ENCODE peak calls at places on chromosomes 2 and 18, in eight cellular contexts. One of them, this sample, is unnamed.
A peak's percentile ranks its signal among the peaks of the same experiment; 100 is the strongest.

GRCh38 chr2:219442206-219443015 is 7.8 kb downstream of the SPEG start:
- DNase-seq in A549: no peak
- DNase-seq in hepatocyte: no peak
- DNase-seq in adrenal gland: no peak
- DNase-seq in psoas muscle: peak; percentile 5
- DNase-seq in mammary epithelial cell: no peak
- DNase-seq in astrocyte: no peak
- DNase-seq in coronary artery: no peak
- DNase-seq in this sample: peak; percentile 34

GRCh38 chr2:184449760-184450159 is 148.6 kb upstream of the ZNF804A start:
- DNase-seq in coronary artery: no peak
- DNase-seq in astrocyte: no peak
- DNase-seq in psoas muscle: no peak
- DNase-seq in adrenal gland: no peak
- DNase-seq in A549: no peak
- DNase-seq in hepatocyte: no peak
- DNase-seq in mammary epithelial cell: no peak
- DNase-seq in this sample: no peak

GRCh38 chr2:218406949-218407703 is 7.5 kb downstream of the CTDSP1 start:
- DNase-seq in hepatocyte: peak; percentile 50
- DNase-seq in A549: no peak
- DNase-seq in mammary epithelial cell: peak; percentile 48
- DNase-seq in coronary artery: peak; percentile 83
- DNase-seq in psoas muscle: peak; percentile 72
- DNase-seq in astrocyte: peak; percentile 49
- DNase-seq in adrenal gland: peak; percentile 92
- DNase-seq in this sample: peak; percentile 17

GRCh38 chr2:240288087-240288521 is 147.4 kb upstream of the GPC1 start:
- DNase-seq in A549: no peak
- DNase-seq in adrenal gland: no peak
- DNase-seq in astrocyte: no peak
- DNase-seq in hepatocyte: no peak
- DNase-seq in mammary epithelial cell: no peak
- DNase-seq in coronary artery: peak; percentile 55
- DNase-seq in psoas muscle: no peak
- DNase-seq in this sample: no peak

GRCh38 chr2:112827786-112828185 is 8.8 kb downstream of the IL1B start:
- DNase-seq in adrenal gland: no peak
- DNase-seq in coronary artery: no peak
- DNase-seq in astrocyte: no peak
- DNase-seq in mammary epithelial cell: no peak
- DNase-seq in psoas muscle: no peak
- DNase-seq in hepatocyte: no peak
- DNase-seq in A549: no peak
- DNase-seq in this sample: no peak

GRCh38 chr2:120735750-120736170 is at the start of gene GLI2:
- DNase-seq in astrocyte: peak; percentile 77
- DNase-seq in coronary artery: peak; percentile 83
- DNase-seq in mammary epithelial cell: peak; percentile 71
- DNase-seq in psoas muscle: peak; percentile 74
- DNase-seq in A549: peak; percentile 61
- DNase-seq in adrenal gland: peak; percentile 80
- DNase-seq in hepatocyte: peak; percentile 92
- DNase-seq in this sample: peak; percentile 65

GRCh38 chr2:159799833-159800232 is 1.8 kb upstream of the CD302 start:
- DNase-seq in psoas muscle: no peak
- DNase-seq in mammary epithelial cell: no peak
- DNase-seq in adrenal gland: no peak
- DNase-seq in astrocyte: no peak
- DNase-seq in coronary artery: no peak
- DNase-seq in hepatocyte: no peak
- DNase-seq in A549: no peak
- DNase-seq in this sample: no peak

GRCh38 chr18:12121175-12122095 is 27.8 kb downstream of the ANKRD62 start:
- DNase-seq in A549: no peak
- DNase-seq in mammary epithelial cell: no peak
- DNase-seq in adrenal gland: no peak
- DNase-seq in hepatocyte: peak; percentile 28
- DNase-seq in psoas muscle: no peak
- DNase-seq in astrocyte: no peak
- DNase-seq in coronary artery: no peak
- DNase-seq in this sample: no peak

GRCh38 chr2:189393440-189394111 is 47.7 kb upstream of the WDR75 start:
- DNase-seq in mammary epithelial cell: peak; percentile 95
- DNase-seq in hepatocyte: peak; percentile 33
- DNase-seq in adrenal gland: no peak
- DNase-seq in coronary artery: no peak
- DNase-seq in A549: no peak
- DNase-seq in psoas muscle: no peak
- DNase-seq in astrocyte: peak; percentile 98
- DNase-seq in this sample: peak; percentile 78

GRCh38 chr2:234725528-234726264 is 226.1 kb upstream of the SH3BP4 start:
- DNase-seq in A549: no peak
- DNase-seq in astrocyte: peak; percentile 19
- DNase-seq in hepatocyte: no peak
- DNase-seq in mammary epithelial cell: peak; percentile 34
- DNase-seq in adrenal gland: no peak
- DNase-seq in psoas muscle: no peak
- DNase-seq in coronary artery: no peak
- DNase-seq in this sample: no peak

GRCh38 chr2:15640291-15640711 is 48.6 kb downstream of the DDX1 start:
- DNase-seq in coronary artery: no peak
- DNase-seq in A549: no peak
- DNase-seq in adrenal gland: no peak
- DNase-seq in psoas muscle: no peak
- DNase-seq in astrocyte: peak; percentile 76
- DNase-seq in hepatocyte: peak; percentile 56
- DNase-seq in mammary epithelial cell: peak; percentile 63
- DNase-seq in this sample: peak; percentile 74

GRCh38 chr2:190786404-190787166 is 94.0 kb upstream of the GLS start:
- DNase-seq in adrenal gland: peak; percentile 83
- DNase-seq in A549: no peak
- DNase-seq in psoas muscle: no peak
- DNase-seq in coronary artery: no peak
- DNase-seq in astrocyte: no peak
- DNase-seq in hepatocyte: no peak
- DNase-seq in mammary epithelial cell: peak; percentile 51
- DNase-seq in this sample: no peak

GRCh38 chr2:164816900-164817299 is 24.7 kb downstream of the COBLL1 start:
- DNase-seq in mammary epithelial cell: no peak
- DNase-seq in coronary artery: no peak
- DNase-seq in adrenal gland: no peak
- DNase-seq in A549: no peak
- DNase-seq in psoas muscle: no peak
- DNase-seq in hepatocyte: no peak
- DNase-seq in astrocyte: no peak
- DNase-seq in this sample: no peak

GRCh38 chr18:22827741-22828140 is 105.4 kb upstream of the RBBP8 start:
- DNase-seq in psoas muscle: no peak
- DNase-seq in astrocyte: no peak
- DNase-seq in mammary epithelial cell: no peak
- DNase-seq in hepatocyte: no peak
- DNase-seq in adrenal gland: no peak
- DNase-seq in A549: no peak
- DNase-seq in coronary artery: no peak
- DNase-seq in this sample: no peak

GRCh38 chr18:46250084-46250811 is 146.1 kb downstream of the HAUS1 start:
- DNase-seq in A549: no peak
- DNase-seq in astrocyte: peak; percentile 90
- DNase-seq in adrenal gland: no peak
- DNase-seq in coronary artery: no peak
- DNase-seq in mammary epithelial cell: peak; percentile 95
- DNase-seq in hepatocyte: peak; percentile 75
- DNase-seq in psoas muscle: no peak
- DNase-seq in this sample: peak; percentile 46

GRCh38 chr2:165857881-165858280 is 63.8 kb upstream of the GALNT3 start:
- DNase-seq in A549: no peak
- DNase-seq in adrenal gland: no peak
- DNase-seq in mammary epithelial cell: no peak
- DNase-seq in psoas muscle: no peak
- DNase-seq in hepatocyte: no peak
- DNase-seq in coronary artery: no peak
- DNase-seq in astrocyte: no peak
- DNase-seq in this sample: no peak

GRCh38 chr2:241558532-241559488 is at the start of gene BOK:
- DNase-seq in A549: peak; percentile 76
- DNase-seq in hepatocyte: peak; percentile 77
- DNase-seq in mammary epithelial cell: peak; percentile 59
- DNase-seq in psoas muscle: peak; percentile 70
- DNase-seq in adrenal gland: peak; percentile 71
- DNase-seq in astrocyte: peak; percentile 74
- DNase-seq in coronary artery: peak; percentile 85
- DNase-seq in this sample: peak; percentile 76

GRCh38 chr2:103292570-103293265 is 530.9 kb downstream of the TMEM182 start:
- DNase-seq in adrenal gland: no peak
- DNase-seq in astrocyte: no peak
- DNase-seq in hepatocyte: no peak
- DNase-seq in coronary artery: no peak
- DNase-seq in A549: no peak
- DNase-seq in mammary epithelial cell: no peak
- DNase-seq in psoas muscle: no peak
- DNase-seq in this sample: no peak

GRCh38 chr2:43818761-43819160 is 19.9 kb downstream of the ABCG5 start:
- DNase-seq in coronary artery: no peak
- DNase-seq in mammary epithelial cell: no peak
- DNase-seq in hepatocyte: peak; percentile 75
- DNase-seq in astrocyte: peak; percentile 47
- DNase-seq in adrenal gland: peak; percentile 84
- DNase-seq in A549: no peak
- DNase-seq in psoas muscle: peak; percentile 21
- DNase-seq in this sample: peak; percentile 20

GRCh38 chr2:96952976-96953610 is 33.3 kb downstream of the FAM178B start:
- DNase-seq in hepatocyte: peak; percentile 37
- DNase-seq in astrocyte: peak; percentile 34
- DNase-seq in mammary epithelial cell: no peak
- DNase-seq in coronary artery: no peak
- DNase-seq in psoas muscle: peak; percentile 57
- DNase-seq in adrenal gland: peak; percentile 61
- DNase-seq in A549: no peak
- DNase-seq in this sample: no peak
- H3K27ac ChIP-seq in hepatocyte: peak overlapping the region; percentile 51
- H3K27ac ChIP-seq in astrocyte: no peak overlapping the region
- H3K27ac ChIP-seq in mammary epithelial cell: no peak overlapping the region
- H3K27ac ChIP-seq in coronary artery: peak overlapping the region; percentile 15
- H3K27ac ChIP-seq in psoas muscle: no peak overlapping the region
- H3K27ac ChIP-seq in adrenal gland: no peak overlapping the region
- H3K27ac ChIP-seq in A549: no peak overlapping the region
- H3K27ac ChIP-seq in this sample: no peak overlapping the region

GRCh38 chr2:27152102-27152795 is 3.4 kb downstream of the TCF23 start:
- DNase-seq in hepatocyte: no peak
- DNase-seq in A549: no peak
- DNase-seq in mammary epithelial cell: peak; percentile 19
- DNase-seq in adrenal gland: no peak
- DNase-seq in astrocyte: no peak
- DNase-seq in coronary artery: no peak
- DNase-seq in psoas muscle: no peak
- DNase-seq in this sample: peak; percentile 17
- TF ChIP-seq CTCF in hepatocyte: no peak
- TF ChIP-seq CTCF in A549: no peak
- TF ChIP-seq CTCF in mammary epithelial cell: no peak
- TF ChIP-seq CTCF in adrenal gland: no peak
- TF ChIP-seq CTCF in astrocyte: no peak
- TF ChIP-seq CTCF in coronary artery: no peak
- TF ChIP-seq CTCF in psoas muscle: no peak
- TF ChIP-seq CTCF in this sample: no peak

GRCh38 chr2:101153077-101153707 is 2.0 kb upstream of the TBC1D8 start:
- DNase-seq in mammary epithelial cell: no peak
- DNase-seq in psoas muscle: no peak
- DNase-seq in hepatocyte: no peak
- DNase-seq in astrocyte: no peak
- DNase-seq in coronary artery: no peak
- DNase-seq in adrenal gland: no peak
- DNase-seq in A549: no peak
- DNase-seq in this sample: no peak

GRCh38 chr2:101151859-101152194 is 645 bp upstream of the TBC1D8 start:
- DNase-seq in adrenal gland: no peak
- DNase-seq in psoas muscle: no peak
- DNase-seq in A549: no peak
- DNase-seq in astrocyte: no peak
- DNase-seq in mammary epithelial cell: no peak
- DNase-seq in hepatocyte: no peak
- DNase-seq in coronary artery: no peak
- DNase-seq in this sample: no peak

GRCh38 chr2:101153811-101154210 is 2.6 kb upstream of the TBC1D8 start:
- DNase-seq in adrenal gland: no peak
- DNase-seq in coronary artery: no peak
- DNase-seq in mammary epithelial cell: no peak
- DNase-seq in hepatocyte: no peak
- DNase-seq in astrocyte: no peak
- DNase-seq in psoas muscle: no peak
- DNase-seq in A549: no peak
- DNase-seq in this sample: no peak

GRCh38 chr2:101151141-101151858 is at the start of gene TBC1D8:
- DNase-seq in astrocyte: peak; percentile 57
- DNase-seq in A549: peak; percentile 80
- DNase-seq in mammary epithelial cell: peak; percentile 74
- DNase-seq in adrenal gland: peak; percentile 89
- DNase-seq in coronary artery: peak; percentile 94
- DNase-seq in psoas muscle: peak; percentile 91
- DNase-seq in hepatocyte: peak; percentile 92
- DNase-seq in this sample: peak; percentile 88

GRCh38 chr2:101152195-101153076 is 1.3 kb upstream of the TBC1D8 start:
- DNase-seq in coronary artery: no peak
- DNase-seq in A549: peak; percentile 57
- DNase-seq in mammary epithelial cell: peak; percentile 46
- DNase-seq in hepatocyte: peak; percentile 63
- DNase-seq in adrenal gland: peak; percentile 74
- DNase-seq in astrocyte: no peak
- DNase-seq in psoas muscle: peak; percentile 34
- DNase-seq in this sample: peak; percentile 63
- H3K27ac ChIP-seq in coronary artery: peak overlapping the region; percentile 90
- H3K27ac ChIP-seq in A549: peak overlapping the region; percentile 92
- H3K27ac ChIP-seq in mammary epithelial cell: peak overlapping the region; percentile 55
- H3K27ac ChIP-seq in hepatocyte: peak overlapping the region; percentile 75
- H3K27ac ChIP-seq in adrenal gland: peak overlapping the region; percentile 65
- H3K27ac ChIP-seq in astrocyte: no peak overlapping the region
- H3K27ac ChIP-seq in psoas muscle: peak overlapping the region; percentile 89
- H3K27ac ChIP-seq in this sample: peak overlapping the region; percentile 88

DNA sequence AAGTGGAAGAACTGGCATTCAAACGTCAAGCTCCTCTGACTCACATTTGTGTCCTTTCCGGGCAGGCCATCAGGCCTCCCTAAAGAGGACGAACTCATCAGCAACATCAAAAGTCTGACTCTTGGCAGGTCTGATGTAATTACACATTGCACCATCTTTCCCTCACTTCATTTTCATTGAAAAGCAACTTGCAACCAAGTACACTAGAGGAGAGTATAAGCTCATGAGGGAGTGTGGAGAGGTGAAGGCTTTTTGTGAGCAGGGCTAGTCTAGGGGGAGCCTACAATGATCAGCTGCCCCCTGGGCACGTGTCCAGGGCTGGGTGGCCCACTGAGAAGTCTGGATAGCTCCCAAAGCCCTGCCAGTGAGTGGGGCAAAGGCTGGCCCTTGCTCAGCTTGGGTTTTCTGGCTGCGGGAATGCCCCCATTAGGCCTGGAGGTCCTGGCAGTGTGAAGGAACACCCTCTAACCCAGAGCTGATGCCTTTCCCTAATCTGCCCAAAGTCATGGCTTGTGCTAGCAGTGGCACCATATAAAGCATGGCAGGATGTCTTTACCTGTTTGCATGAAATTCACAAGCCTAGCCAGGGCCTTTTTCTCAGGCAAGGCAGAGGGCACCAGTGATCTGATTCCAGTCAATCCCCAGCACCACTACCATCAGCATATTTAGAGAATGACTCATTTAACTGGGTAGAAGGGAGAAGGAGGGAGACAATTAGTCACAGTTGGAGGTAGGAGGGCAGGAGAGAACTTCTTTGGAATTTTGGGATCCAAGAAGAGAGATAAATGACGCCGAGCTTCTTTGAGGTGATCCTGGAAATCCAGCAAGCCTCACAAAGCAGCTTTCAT is 8.5 kb upstream of the DAW1 start:
- DNase-seq in psoas muscle: peak; percentile 34
- DNase-seq in astrocyte: peak; percentile 85
- DNase-seq in A549: peak; percentile 88
- DNase-seq in coronary artery: no peak
- DNase-seq in adrenal gland: no peak
- DNase-seq in mammary epithelial cell: peak; percentile 85
- DNase-seq in hepatocyte: peak; percentile 55
- DNase-seq in this sample: peak; percentile 97
- TF ChIP-seq CTCF in psoas muscle: no peak
- TF ChIP-seq CTCF in astrocyte: no peak
- TF ChIP-seq CTCF in A549: peak; percentile 34
- TF ChIP-seq CTCF in coronary artery: no peak
- TF ChIP-seq CTCF in adrenal gland: no peak
- TF ChIP-seq CTCF in mammary epithelial cell: no peak
- TF ChIP-seq CTCF in hepatocyte: no peak
- TF ChIP-seq CTCF in this sample: no peak